ENCODE peak calls at places on chromosome 21, in five cellular contexts. One of them, this sample, is unnamed.

GRCh38 chr21:27425574-27425973 is 458.7 kb upstream of the ADAMTS5 start:
- DNase-seq in fibroblast of villous mesenchyme: peak; percentile 58
- DNase-seq in foreskin fibroblast: peak; percentile 92
- DNase-seq in GM13976: no peak
- DNase-seq in GM12865: no peak
- DNase-seq in this sample: no peak

GRCh38 chr21:14591882-14592281 is 45.8 kb upstream of the SAMSN1 start:
- DNase-seq in fibroblast of villous mesenchyme: peak; percentile 40
- DNase-seq in foreskin fibroblast: no peak
- DNase-seq in GM13976: no peak
- DNase-seq in GM12865: peak; percentile 17
- DNase-seq in this sample: peak; percentile 85

GRCh38 chr21:42156690-42157605 is 62.0 kb upstream of the ABCG1 start:
- DNase-seq in fibroblast of villous mesenchyme: peak; percentile 19
- DNase-seq in foreskin fibroblast: peak; percentile 35
- DNase-seq in GM13976: no peak
- DNase-seq in GM12865: no peak
- DNase-seq in this sample: no peak

GRCh38 chr21:28770867-28771661 is 221.6 kb downstream of the LTN1 start:
- DNase-seq in fibroblast of villous mesenchyme: peak; percentile 93
- DNase-seq in foreskin fibroblast: peak; percentile 58
- DNase-seq in GM13976: no peak
- DNase-seq in GM12865: no peak
- DNase-seq in this sample: no peak

GRCh38 chr21:40685121-40685630 is 161.8 kb downstream of the DSCAM start:
- DNase-seq in fibroblast of villous mesenchyme: no peak
- DNase-seq in foreskin fibroblast: no peak
- DNase-seq in GM13976: no peak
- DNase-seq in GM12865: no peak
- DNase-seq in this sample: no peak

GRCh38 chr21:40324389-40324788 is 457.2 kb downstream of the PCP4 start:
- DNase-seq in fibroblast of villous mesenchyme: no peak
- DNase-seq in foreskin fibroblast: no peak
- DNase-seq in GM13976: no peak
- DNase-seq in GM12865: no peak
- DNase-seq in this sample: no peak

GRCh38 chr21:33936221-33937038 is 20.8 kb upstream of the ATP5PO start:
- DNase-seq in fibroblast of villous mesenchyme: peak; percentile 68
- DNase-seq in foreskin fibroblast: peak; percentile 17
- DNase-seq in GM13976: no peak
- DNase-seq in GM12865: no peak
- DNase-seq in this sample: no peak

GRCh38 chr21:25952306-25952705 is 217.5 kb downstream of the GABPA start:
- DNase-seq in fibroblast of villous mesenchyme: no peak
- DNase-seq in foreskin fibroblast: peak; percentile 37
- DNase-seq in GM13976: no peak
- DNase-seq in GM12865: no peak
- DNase-seq in this sample: no peak

GRCh38 chr21:34766862-34767261 is 98.1 kb downstream of the CLIC6 start:
- DNase-seq in fibroblast of villous mesenchyme: no peak
- DNase-seq in foreskin fibroblast: no peak
- DNase-seq in GM13976: no peak
- DNase-seq in GM12865: no peak
- DNase-seq in this sample: no peak

GRCh38 chr21:36097427-36098230 is 27.8 kb downstream of the CBR1 start:
- DNase-seq in fibroblast of villous mesenchyme: peak; percentile 13
- DNase-seq in foreskin fibroblast: peak; percentile 30
- DNase-seq in GM13976: peak; percentile 36
- DNase-seq in GM12865: peak; percentile 49
- DNase-seq in this sample: no peak

GRCh38 chr21:17903029-17903806 is 84.1 kb upstream of the C21orf91 start:
- DNase-seq in fibroblast of villous mesenchyme: peak; percentile 56
- DNase-seq in foreskin fibroblast: peak; percentile 38
- DNase-seq in GM13976: peak; percentile 53
- DNase-seq in GM12865: peak; percentile 35
- DNase-seq in this sample: no peak

GRCh38 chr21:14875704-14876364 is 189.0 kb downstream of the NRIP1 start:
- DNase-seq in fibroblast of villous mesenchyme: peak; percentile 40
- DNase-seq in foreskin fibroblast: peak; percentile 34
- DNase-seq in GM13976: peak; percentile 34
- DNase-seq in GM12865: peak; percentile 51
- DNase-seq in this sample: no peak

GRCh38 chr21:36744560-36745231 is 45.8 kb downstream of the SIM2 start:
- DNase-seq in fibroblast of villous mesenchyme: no peak
- DNase-seq in foreskin fibroblast: no peak
- DNase-seq in GM13976: no peak
- DNase-seq in GM12865: no peak
- DNase-seq in this sample: no peak

GRCh38 chr21:35441868-35442582 is 392.9 kb upstream of the RUNX1 start:
- DNase-seq in fibroblast of villous mesenchyme: no peak
- DNase-seq in foreskin fibroblast: no peak
- DNase-seq in GM13976: no peak
- DNase-seq in GM12865: no peak
- DNase-seq in this sample: no peak

GRCh38 chr21:42725416-42725930 is 72.1 kb downstream of the PDE9A start:
- DNase-seq in fibroblast of villous mesenchyme: no peak
- DNase-seq in foreskin fibroblast: no peak
- DNase-seq in GM13976: no peak
- DNase-seq in GM12865: no peak
- DNase-seq in this sample: no peak

GRCh38 chr21:41447356-41447755 is 21.3 kb downstream of the MX1 start:
- DNase-seq in fibroblast of villous mesenchyme: no peak
- DNase-seq in foreskin fibroblast: no peak
- DNase-seq in GM13976: no peak
- DNase-seq in GM12865: no peak
- DNase-seq in this sample: no peak

GRCh38 chr21:27363719-27364479 is 397.0 kb upstream of the ADAMTS5 start:
- DNase-seq in fibroblast of villous mesenchyme: no peak
- DNase-seq in foreskin fibroblast: peak; percentile 15
- DNase-seq in GM13976: no peak
- DNase-seq in GM12865: no peak
- DNase-seq in this sample: no peak

GRCh38 chr21:35510294-35510693 is 461.2 kb upstream of the RUNX1 start:
- DNase-seq in fibroblast of villous mesenchyme: no peak
- DNase-seq in foreskin fibroblast: no peak
- DNase-seq in GM13976: no peak
- DNase-seq in GM12865: no peak
- DNase-seq in this sample: no peak

GRCh38 chr21:33931799-33932390 is 16.3 kb upstream of the ATP5PO start:
- DNase-seq in fibroblast of villous mesenchyme: peak; percentile 60
- DNase-seq in foreskin fibroblast: peak; percentile 56
- DNase-seq in GM13976: peak; percentile 46
- DNase-seq in GM12865: no peak
- DNase-seq in this sample: no peak

GRCh38 chr21:41566500-41567014 is 58.6 kb upstream of the TMPRSS2 start:
- DNase-seq in fibroblast of villous mesenchyme: peak; percentile 14
- DNase-seq in foreskin fibroblast: no peak
- DNase-seq in GM13976: no peak
- DNase-seq in GM12865: no peak
- DNase-seq in this sample: no peak

GRCh38 chr21:34886554-34887385 is 162.3 kb downstream of the RUNX1 start:
- DNase-seq in fibroblast of villous mesenchyme: peak; percentile 38
- DNase-seq in foreskin fibroblast: peak; percentile 52
- DNase-seq in GM13976: peak; percentile 32
- DNase-seq in GM12865: peak; percentile 39
- DNase-seq in this sample: no peak

GRCh38 chr21:28688381-28688780 is 304.3 kb downstream of the LTN1 start:
- DNase-seq in fibroblast of villous mesenchyme: no peak
- DNase-seq in foreskin fibroblast: no peak
- DNase-seq in GM13976: no peak
- DNase-seq in GM12865: no peak
- DNase-seq in this sample: no peak

GRCh38 chr21:37429356-37429755 is 62.8 kb downstream of the DYRK1A start:
- DNase-seq in fibroblast of villous mesenchyme: no peak
- DNase-seq in foreskin fibroblast: no peak
- DNase-seq in GM13976: no peak
- DNase-seq in GM12865: no peak
- DNase-seq in this sample: no peak

GRCh38 chr21:41220208-41220733 is 52.3 kb downstream of the BACE2 start:
- DNase-seq in fibroblast of villous mesenchyme: no peak
- DNase-seq in foreskin fibroblast: no peak
- DNase-seq in GM13976: no peak
- DNase-seq in GM12865: no peak
- DNase-seq in this sample: no peak

GRCh38 chr21:15275615-15276228 is 210.9 kb upstream of the NRIP1 start:
- DNase-seq in fibroblast of villous mesenchyme: no peak
- DNase-seq in foreskin fibroblast: no peak
- DNase-seq in GM13976: no peak
- DNase-seq in GM12865: no peak
- DNase-seq in this sample: no peak

GRCh38 chr21:42724226-42724920 is 71.0 kb downstream of the PDE9A start:
- DNase-seq in fibroblast of villous mesenchyme: peak; percentile 94
- DNase-seq in foreskin fibroblast: peak; percentile 93
- DNase-seq in GM13976: peak; percentile 10
- DNase-seq in GM12865: no peak
- DNase-seq in this sample: no peak

GRCh38 chr21:25759573-25759972 is 24.8 kb downstream of the GABPA start:
- DNase-seq in fibroblast of villous mesenchyme: peak; percentile 53
- DNase-seq in foreskin fibroblast: peak; percentile 6
- DNase-seq in GM13976: no peak
- DNase-seq in GM12865: no peak
- DNase-seq in this sample: no peak

GRCh38 chr21:38806153-38806941 is 618 bp downstream of the ETS2 start:
- DNase-seq in fibroblast of villous mesenchyme: no peak
- DNase-seq in foreskin fibroblast: peak; percentile 38
- DNase-seq in GM13976: peak; percentile 59
- DNase-seq in GM12865: peak; percentile 26
- DNase-seq in this sample: no peak
- TF ChIP-seq CTCF in fibroblast of villous mesenchyme: peak; percentile 19
- TF ChIP-seq CTCF in foreskin fibroblast: no peak
- TF ChIP-seq CTCF in GM13976: no peak
- TF ChIP-seq CTCF in GM12865: peak; percentile 18
- TF ChIP-seq CTCF in this sample: no peak

GRCh38 chr21:31041295-31042079 is 3.2 kb upstream of the KRTAP19-8 start:
- DNase-seq in fibroblast of villous mesenchyme: no peak
- DNase-seq in foreskin fibroblast: no peak
- DNase-seq in GM13976: no peak
- DNase-seq in GM12865: peak; percentile 53
- DNase-seq in this sample: no peak
- TF ChIP-seq CTCF in fibroblast of villous mesenchyme: no peak
- TF ChIP-seq CTCF in foreskin fibroblast: no peak
- TF ChIP-seq CTCF in GM13976: no peak
- TF ChIP-seq CTCF in GM12865: no peak
- TF ChIP-seq CTCF in this sample: no peak

DNA sequence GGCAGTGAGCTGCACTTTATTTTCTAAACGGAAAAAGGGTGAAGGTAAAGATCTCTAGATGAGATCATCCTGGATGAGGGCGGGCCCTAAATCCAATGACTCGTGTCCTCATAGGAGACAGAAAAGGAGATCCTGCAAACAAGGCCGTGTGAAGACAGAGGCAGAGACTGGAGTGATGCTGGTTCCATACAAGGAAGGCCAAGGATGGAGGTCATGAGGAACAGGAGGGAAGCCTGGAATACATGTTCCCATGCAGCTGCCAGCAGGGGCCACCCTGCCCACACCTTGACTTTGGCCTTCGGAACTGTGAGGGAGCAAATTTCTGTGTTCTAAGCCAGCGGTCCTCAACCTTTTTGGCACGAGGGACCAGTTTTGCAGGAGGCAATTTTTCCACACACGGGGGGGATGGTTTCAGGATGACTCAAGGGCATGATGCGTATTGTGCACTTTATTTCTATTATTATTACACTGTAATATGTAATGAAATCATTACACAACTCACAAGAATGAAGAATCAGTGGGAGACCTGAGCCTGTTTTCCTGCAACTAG is 94.3 kb downstream of the PSMG1 start:
- DNase-seq in fibroblast of villous mesenchyme: peak; percentile 69
- DNase-seq in foreskin fibroblast: peak; percentile 34
- DNase-seq in GM13976: no peak
- DNase-seq in GM12865: no peak
- DNase-seq in this sample: no peak
- TF ChIP-seq CTCF in fibroblast of villous mesenchyme: peak; percentile 28
- TF ChIP-seq CTCF in foreskin fibroblast: no peak
- TF ChIP-seq CTCF in GM13976: no peak
- TF ChIP-seq CTCF in GM12865: no peak
- TF ChIP-seq CTCF in this sample: no peak

GRCh38 chr21:30839304-30839703 is 9.7 kb upstream of the KRTAP7-1 start:
- DNase-seq in fibroblast of villous mesenchyme: no peak
- DNase-seq in foreskin fibroblast: peak; percentile 0
- DNase-seq in GM13976: no peak
- DNase-seq in GM12865: peak; percentile 40
- DNase-seq in this sample: no peak
- TF ChIP-seq CTCF in fibroblast of villous mesenchyme: no peak
- TF ChIP-seq CTCF in foreskin fibroblast: no peak
- TF ChIP-seq CTCF in GM13976: no peak
- TF ChIP-seq CTCF in GM12865: peak; percentile 42
- TF ChIP-seq CTCF in this sample: no peak

DNA sequence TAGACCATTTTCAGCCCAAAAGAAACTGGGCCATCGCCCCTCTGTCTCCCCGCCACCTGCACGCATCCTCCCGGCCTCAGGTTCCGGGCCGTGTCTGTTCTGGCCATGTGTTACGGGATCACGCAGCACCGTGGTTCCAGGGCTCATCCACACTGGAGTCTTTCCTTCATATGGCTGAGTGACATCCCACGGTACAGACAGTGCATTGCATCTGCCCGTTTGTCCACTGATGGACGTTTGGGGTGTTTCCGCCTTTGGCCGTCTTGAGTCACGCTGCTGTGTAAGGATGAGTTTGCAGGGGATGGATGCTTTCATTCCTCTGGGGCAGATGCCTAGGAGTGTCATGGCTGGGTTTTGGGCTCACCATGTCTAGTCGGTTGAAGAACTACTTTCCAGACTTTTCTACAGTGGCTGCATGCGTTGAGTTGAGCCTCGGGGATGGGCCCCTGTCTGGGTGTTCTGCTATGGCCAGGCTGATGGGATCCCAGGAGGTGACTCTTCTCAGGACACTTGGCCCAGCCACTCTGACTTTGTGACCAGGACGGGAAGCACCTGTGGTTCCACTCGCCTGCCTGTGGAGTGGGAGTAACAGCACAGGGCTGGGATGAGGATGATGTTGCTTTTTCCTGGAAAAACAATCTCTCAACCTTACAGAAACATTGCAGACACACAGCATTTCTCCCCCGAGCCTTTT is 16.8 kb downstream of the RRP1 start:
- DNase-seq in fibroblast of villous mesenchyme: no peak
- DNase-seq in foreskin fibroblast: no peak
- DNase-seq in GM13976: no peak
- DNase-seq in GM12865: no peak
- DNase-seq in this sample: no peak
- TF ChIP-seq CTCF in fibroblast of villous mesenchyme: no peak
- TF ChIP-seq CTCF in foreskin fibroblast: no peak
- TF ChIP-seq CTCF in GM13976: no peak
- TF ChIP-seq CTCF in GM12865: no peak
- TF ChIP-seq CTCF in this sample: peak; percentile 4

GRCh38 chr21:24514081-24514733 is 1093.1 kb downstream of the MRPL39 start:
- DNase-seq in fibroblast of villous mesenchyme: no peak
- DNase-seq in foreskin fibroblast: no peak
- DNase-seq in GM13976: no peak
- DNase-seq in GM12865: peak; percentile 1
- DNase-seq in this sample: no peak
- TF ChIP-seq CTCF in fibroblast of villous mesenchyme: peak; percentile 17
- TF ChIP-seq CTCF in foreskin fibroblast: no peak
- TF ChIP-seq CTCF in GM13976: peak; percentile 20
- TF ChIP-seq CTCF in GM12865: peak; percentile 26
- TF ChIP-seq CTCF in this sample: peak; percentile 62